ENCODE peak calls at places on chromosome 5, in eight cellular contexts. F, G, P, Z, E, S, Q and M are unnamed samples.

GRCh38 chr5:34685485-34686197 is 29.5 kb downstream of the RAI14 start:
- DNase-seq in Q (no peak), P (no peak), Z (no peak), F (no peak), E (no peak), G (no peak), S (no peak), M (no peak)

GRCh38 chr5:179906294-179906794 is 1.4 kb downstream of the TBC1D9B start:
- DNase-seq in Q (no peak), F (no peak), E (no peak), Z (no peak), G (no peak), P (no peak), S (no peak), M (no peak)

GRCh38 chr5:65562731-65563701 is at the start of the genes CENPK and PPWD1:
- DNase-seq in G (peak), F (peak), P (peak), Z (peak), S (peak), Q (peak), E (peak), M (peak)

GRCh38 chr5:36734422-36734821 is 128.0 kb downstream of the SLC1A3 start:
- DNase-seq in Q (no peak), Z (no peak), E (peak), G (no peak), F (peak), P (no peak), S (no peak), M (no peak)

GRCh38 chr5:97171703-97172102 is 11.3 kb downstream of the RIOK2 start:
- DNase-seq in F (no peak), P (no peak), Z (no peak), G (no peak), E (peak), S (no peak), Q (no peak), M (no peak)

GRCh38 chr5:1735320-1735970 is 64.2 kb downstream of the MRPL36 start:
- DNase-seq in G (no peak), F (no peak), E (no peak), Z (no peak), S (no peak), P (peak), Q (no peak), M (no peak)

GRCh38 chr5:178071108-178071507 is 42.2 kb upstream of the N4BP3 start:
- DNase-seq in E (no peak), Z (no peak), F (no peak), P (no peak), G (no peak), S (no peak), Q (no peak), M (no peak)

GRCh38 chr5:58458851-58459275 is 1.0 kb downstream of the PLK2 start:
- DNase-seq in Z (no peak), E (peak), P (no peak), S (no peak), F (peak), G (no peak), Q (no peak), M (no peak)

GRCh38 chr5:78377056-78377717 is 16.8 kb downstream of the SCAMP1 start:
- DNase-seq in G (no peak), S (no peak), F (no peak), E (no peak), P (no peak), Q (no peak), Z (no peak), M (no peak)

GRCh38 chr5:92899611-92900010 is 681.4 kb downstream of the NR2F1-AS1 start:
- DNase-seq in S (no peak), P (no peak), E (no peak), G (no peak), Q (no peak), Z (no peak), F (no peak), M (no peak)

GRCh38 chr5:162703914-162704313 is 636.3 kb downstream of the GABRG2 start:
- DNase-seq in F (no peak), Q (no peak), Z (no peak), G (no peak), P (no peak), E (peak), S (no peak), M (no peak)

GRCh38 chr5:55960779-55961178 is 34.0 kb downstream of the IL6ST start:
- DNase-seq in Z (no peak), F (no peak), S (no peak), P (no peak), G (no peak), Q (no peak), E (no peak), M (no peak)

GRCh38 chr5:79070002-79070567 is 518 bp downstream of the BHMT2 start:
- DNase-seq in Z (no peak), P (no peak), G (no peak), E (no peak), S (no peak), F (no peak), Q (peak), M (no peak)

GRCh38 chr5:150114773-150115408 is 28.5 kb upstream of the CSF1R start:
- DNase-seq in G (no peak), E (no peak), Z (no peak), Q (no peak), F (no peak), P (peak), S (no peak), M (peak)

GRCh38 chr5:140023611-140024191 is 19.4 kb downstream of the NRG2 start:
- DNase-seq in Q (no peak), F (no peak), Z (no peak), S (no peak), E (no peak), G (no peak), P (no peak), M (no peak)

GRCh38 chr5:52560366-52560765 is 227.3 kb upstream of the ITGA1 start:
- DNase-seq in F (peak), E (peak), Q (no peak), Z (no peak), P (no peak), S (no peak), G (no peak), M (no peak)

GRCh38 chr5:98827161-98827560 is 53.7 kb downstream of the RGMB start:
- DNase-seq in E (peak), P (no peak), Z (no peak), S (no peak), G (no peak), F (peak), Q (no peak), M (no peak)

GRCh38 chr5:133977161-133977787 is 8.8 kb upstream of the C5orf15 start:
- DNase-seq in S (no peak), G (no peak), Q (no peak), Z (no peak), E (no peak), F (no peak), P (no peak), M (no peak)

GRCh38 chr5:167949435-167949834 is 342.0 kb upstream of the WWC1 start:
- DNase-seq in E (no peak), P (no peak), G (no peak), Z (no peak), F (no peak), S (no peak), Q (no peak), M (no peak)

GRCh38 chr5:155827949-155828348 is 499.0 kb upstream of the SGCD start:
- DNase-seq in Z (no peak), S (no peak), Q (no peak), E (no peak), G (no peak), F (no peak), P (no peak), M (no peak)

GRCh38 chr5:74334034-74334433 is 306.5 kb downstream of the ENC1 start:
- DNase-seq in Z (no peak), F (no peak), S (no peak), P (no peak), Q (no peak), E (no peak), G (no peak), M (no peak)

GRCh38 chr5:74070766-74071165 is 444.8 kb downstream of the ARHGEF28 start:
- DNase-seq in S (no peak), E (no peak), G (no peak), P (no peak), F (no peak), Z (no peak), Q (no peak), M (no peak)

GRCh38 chr5:100900796-100901731 is 2.0 kb downstream of the ST8SIA4 start:
- DNase-seq in Z (peak), P (peak), F (peak), E (peak), S (peak), Q (peak), G (peak), M (no peak)

GRCh38 chr5:6478793-6479192 is 30.1 kb downstream of the UBE2QL1 start:
- DNase-seq in G (no peak), E (no peak), P (peak), Q (no peak), S (no peak), Z (no peak), F (no peak), M (no peak)

GRCh38 chr5:178695560-178695959 is 34.9 kb downstream of the ZNF354A start:
- DNase-seq in P (no peak), F (no peak), E (no peak), S (no peak), G (no peak), Q (no peak), Z (no peak), M (no peak)

GRCh38 chr5:77499973-77500372 is 7.9 kb upstream of the WDR41 start:
- DNase-seq in S (no peak), E (no peak), Q (no peak), Z (no peak), F (no peak), G (no peak), P (no peak), M (no peak)

GRCh38 chr5:111532873-111533272 is 20.5 kb upstream of the STARD4 start:
- DNase-seq in Q (no peak), E (no peak), F (no peak), P (no peak), S (no peak), Z (no peak), G (no peak), M (no peak)

GRCh38 chr5:130032807-130033206 is 128.5 kb downstream of the CHSY3 start:
- DNase-seq in P (no peak), Z (no peak), Q (peak), G (no peak), S (no peak), E (no peak), F (no peak), M (no peak)

GRCh38 chr5:133253661-133254060 is 201.8 kb downstream of the HSPA4 start:
- DNase-seq in G (no peak), E (no peak), Q (no peak), P (no peak), S (no peak), Z (no peak), F (no peak), M (no peak)

GRCh38 chr5:8576178-8576577 is 707.2 kb downstream of the MTRR start:
- DNase-seq in P (no peak), Q (no peak), G (no peak), F (no peak), E (no peak), S (no peak), Z (no peak), M (no peak)

GRCh38 chr5:135715267-135716050 is 119.0 kb upstream of the SLC25A48 start:
- DNase-seq in Z (no peak), E (peak), F (peak), P (no peak), Q (no peak), G (no peak), S (no peak), M (no peak)

GRCh38 chr5:121350493-121350892 is 501.2 kb upstream of the FTMT start:
- DNase-seq in F (no peak), S (no peak), P (no peak), E (no peak), G (no peak), Z (no peak), Q (no peak), M (no peak)

GRCh38 chr5:15993934-15994333 is 185.7 kb downstream of the MARCHF11 start:
- DNase-seq in P (no peak), G (no peak), Q (no peak), S (no peak), Z (no peak), F (no peak), E (no peak), M (no peak)

GRCh38 chr5:180201051-180201987 is 7.7 kb downstream of the RASGEF1C start:
- DNase-seq in F (peak), G (no peak), Q (no peak), Z (no peak), S (no peak), E (no peak), P (no peak), M (no peak)

GRCh38 chr5:54616031-54616430 is 98.5 kb downstream of the SNX18 start:
- DNase-seq in F (no peak), Z (no peak), S (no peak), Q (peak), P (no peak), G (no peak), E (no peak), M (peak)

GRCh38 chr5:114449836-114450515 is 88.1 kb downstream of the KCNN2 start:
- DNase-seq in E (peak), P (peak), Q (peak), S (peak), G (no peak), Z (peak), F (peak), M (no peak)

GRCh38 chr5:1239514-1240251 is 14.5 kb downstream of the SLC6A18 start:
- DNase-seq in S (no peak), Z (no peak), G (no peak), F (no peak), Q (no peak), E (peak), P (no peak), M (no peak)